ENCODE peak calls at places on chromosomes 7 and 10, in four cellular contexts. C, O, M and W are unnamed samples.

GRCh38 chr7:129773328-129773731 is 161.8 kb downstream of the NRF1 start:
- DNase-seq in C (no peak), O (peak), M (no peak), W (no peak)

GRCh38 chr10:106308284-106308683 is 856.2 kb downstream of the SORCS1 start:
- DNase-seq in C (no peak), O (no peak), M (no peak), W (no peak)

GRCh38 chr7:101701153-101701794 is 72.2 kb upstream of the MYL10 start:
- DNase-seq in C (no peak), O (no peak), M (no peak), W (no peak)

GRCh38 chr7:87332321-87332720 is 13.1 kb upstream of the CROT start:
- DNase-seq in C (no peak), O (no peak), M (no peak), W (no peak)

GRCh38 chr10:79184141-79184625 is 115.4 kb downstream of the ZMIZ1 start:
- DNase-seq in C (no peak), O (peak), M (no peak), W (no peak)

GRCh38 chr10:30918651-30919050 is 113.0 kb downstream of the ZNF438 start:
- DNase-seq in C (no peak), O (no peak), M (no peak), W (no peak)

GRCh38 chr10:110775022-110775379 is 96.7 kb upstream of the PDCD4 start:
- DNase-seq in C (no peak), O (no peak), M (no peak), W (no peak)

GRCh38 chr7:116172353-116172752 is 38.0 kb upstream of the TES start:
- DNase-seq in C (no peak), O (no peak), M (no peak), W (no peak)

GRCh38 chr7:27750336-27750735 is 10.4 kb downstream of the TAX1BP1 start:
- DNase-seq in C (no peak), O (no peak), M (no peak), W (no peak)

GRCh38 chr7:157930441-157930840 is 593.6 kb downstream of the DNAJB6 start:
- DNase-seq in C (no peak), O (no peak), M (no peak), W (no peak)

GRCh38 chr7:118232837-118233236 is 8.3 kb downstream of the ANKRD7 start:
- DNase-seq in C (no peak), O (no peak), M (no peak), W (no peak)

GRCh38 chr7:14988941-14989340 is 86.4 kb upstream of the DGKB start:
- DNase-seq in C (no peak), O (peak), M (no peak), W (no peak)

GRCh38 chr10:129697463-129698247 is 230.6 kb downstream of the MGMT start:
- DNase-seq in C (no peak), O (no peak), M (no peak), W (no peak)

GRCh38 chr7:96169439-96169838 is 152.5 kb downstream of the SLC25A13 start:
- DNase-seq in C (no peak), O (no peak), M (no peak), W (no peak)

DNA sequence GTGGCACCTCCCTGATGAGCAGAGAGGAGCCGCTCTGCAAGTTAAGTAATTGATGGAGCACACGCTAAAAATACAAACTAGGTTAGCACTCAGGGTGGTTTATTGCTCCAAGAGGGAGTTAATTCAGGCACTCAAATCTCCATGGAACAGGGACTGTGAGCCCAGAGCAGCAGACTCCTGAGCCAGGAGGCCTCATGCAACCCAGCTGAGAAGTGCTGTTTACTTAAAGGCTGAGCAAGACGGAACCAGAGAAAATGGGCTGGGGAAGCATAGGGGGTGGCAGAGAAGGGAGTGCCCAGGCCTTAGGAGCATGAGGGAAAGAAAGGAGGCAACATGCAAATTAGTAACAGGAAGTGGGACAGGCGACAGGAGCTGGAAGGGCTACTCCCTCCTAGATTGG is 174.1 kb downstream of the KCNMA1 start:
- DNase-seq in C (no peak), O (no peak), M (no peak), W (no peak)
- TF ChIP-seq POLR2AphosphoS5 in C (no peak), O (no peak), M (no peak), W (no peak)

GRCh38 chr7:6658618-6659345 is 21.7 kb downstream of the ZNF316 start:
- DNase-seq in C (no peak), O (peak), M (no peak), W (no peak)
- TF ChIP-seq NRF1 in C (no peak), O (no peak), M (no peak), W (no peak)

DNA sequence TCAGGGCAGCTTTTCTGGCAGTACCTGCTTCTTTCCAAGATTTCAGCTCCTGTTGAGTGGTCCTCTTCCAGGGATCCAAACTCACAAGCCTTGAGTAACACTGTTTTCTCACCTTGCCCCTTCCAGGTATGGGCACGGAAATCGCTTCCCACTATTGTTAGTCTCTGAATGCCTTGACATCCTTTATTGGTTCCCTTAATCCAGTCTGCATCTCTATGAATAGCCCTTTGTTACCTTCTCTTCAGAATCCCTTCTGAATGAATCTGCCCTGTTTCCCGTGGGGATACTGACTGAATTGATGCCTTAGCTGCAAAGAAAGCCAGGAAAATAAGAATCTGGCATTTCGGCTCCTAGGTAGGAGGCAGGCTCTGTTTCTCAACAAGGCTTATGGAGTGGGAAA is 467.7 kb downstream of the PLXNA4 start:
- DNase-seq in C (no peak), O (no peak), M (no peak), W (no peak)
- TF ChIP-seq POLR2AphosphoS5 in C (no peak), O (no peak), M (no peak), W (no peak)

DNA sequence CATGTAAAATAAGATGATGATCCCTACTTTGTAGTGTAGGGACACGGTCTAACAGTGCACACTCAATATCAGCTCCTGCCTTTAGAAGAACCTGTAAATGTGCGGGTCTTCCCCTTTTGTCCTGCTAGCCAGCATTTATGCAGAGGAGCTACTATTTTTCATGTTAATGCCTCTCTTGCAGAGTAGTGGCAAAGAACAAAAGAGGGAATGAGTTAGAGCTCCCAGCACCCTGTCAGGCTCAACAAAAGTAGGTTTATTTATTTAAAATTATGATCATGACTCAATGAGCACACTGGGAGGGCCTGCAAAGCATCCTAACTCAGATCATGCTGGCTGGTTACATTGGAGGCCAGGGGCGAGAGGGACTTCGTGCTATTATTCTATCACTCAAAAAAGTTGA is 414.5 kb upstream of the COBL start:
- DNase-seq in C (peak), O (no peak), M (no peak), W (no peak)
- TF ChIP-seq NRF1 in C (no peak), O (no peak), M (no peak), W (no peak)

GRCh38 chr7:75650671-75651070 is 88.1 kb downstream of the HIP1 start:
- DNase-seq in C (no peak), O (peak), M (no peak), W (no peak)
- TF ChIP-seq POLR2AphosphoS5 in C (no peak), O (no peak), M (no peak), W (no peak)

GRCh38 chr10:47165711-47166404 is 134.1 kb upstream of the GDF10 start:
- DNase-seq in C (no peak), O (no peak), M (no peak), W (no peak)
- TF ChIP-seq NRF1 in C (no peak), O (no peak), M (no peak), W (no peak)

DNA sequence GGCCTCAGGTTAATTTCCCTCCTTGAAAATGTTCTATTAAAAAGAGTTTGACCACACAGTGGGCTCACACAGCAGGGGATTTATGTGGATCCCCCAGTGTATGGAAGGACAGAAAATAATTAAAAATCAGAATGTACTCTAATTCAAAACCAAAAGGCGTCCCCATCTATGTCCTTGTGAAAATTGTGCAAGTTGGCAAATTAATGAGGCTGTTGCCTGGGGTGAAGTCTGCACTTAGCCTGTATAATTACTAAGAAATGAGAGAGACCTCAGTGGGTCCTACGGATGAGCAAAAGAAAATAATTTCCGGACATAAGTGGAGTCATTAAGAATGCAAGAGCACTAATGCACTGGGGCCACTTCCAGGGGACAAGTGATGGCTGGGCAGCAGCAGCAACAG is 31.2 kb downstream of the PIK3CG start:
- DNase-seq in C (no peak), O (no peak), M (no peak), W (no peak)
- TF ChIP-seq POLR2AphosphoS5 in C (no peak), O (no peak), M (no peak), W (no peak)

GRCh38 chr10:66747451-66747850 is 178.4 kb upstream of the LRRTM3 start:
- DNase-seq in C (no peak), O (no peak), M (no peak), W (no peak)
- TF ChIP-seq NRF1 in C (no peak), O (no peak), M (no peak), W (no peak)

GRCh38 chr7:40608321-40609075 is 473.7 kb downstream of the SUGCT start:
- DNase-seq in C (no peak), O (peak), M (no peak), W (no peak)
- TF ChIP-seq POLR2AphosphoS5 in C (no peak), O (peak), M (no peak), W (no peak)

DNA sequence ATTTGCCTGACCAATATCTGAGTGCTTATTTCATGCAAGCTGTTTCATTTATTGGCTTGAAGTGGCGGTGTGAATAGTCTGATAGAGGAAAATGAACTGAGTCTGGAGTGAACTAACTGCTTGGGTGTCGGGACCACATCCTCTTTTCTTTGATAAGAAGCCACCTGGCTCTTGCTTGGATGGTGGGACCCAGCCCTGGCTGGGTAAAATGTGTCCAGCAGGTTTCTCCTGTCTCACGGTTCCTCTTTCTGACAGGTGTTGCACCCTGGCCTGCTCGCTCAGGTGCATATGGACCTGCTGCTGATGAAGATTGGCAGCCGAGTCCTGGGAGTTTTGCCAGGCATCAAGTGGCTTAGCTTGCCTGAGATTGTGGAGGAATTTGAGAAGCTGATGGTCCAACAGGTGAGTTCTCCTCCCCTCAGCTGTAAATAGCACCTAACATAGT is 1.6 kb downstream of the ADCK2 start:
- DNase-seq in C (no peak), O (no peak), M (no peak), W (no peak)
- TF ChIP-seq NRF1 in C (no peak), O (no peak), M (no peak), W (no peak)